ENCODE peak calls at places on chromosomes 6 and 20, in ten cellular contexts. V is neural progenitor cell; D is psoas muscle; G is colonic mucosa; B is pancreas; I is aorta; J is endodermal cell; E is left lung; S is prostate gland; C is CD8-positive, alpha-beta T cell. N is an unnamed sample.

GRCh38 chr6:166242888-166243287 is 65.3 kb downstream of the PRR18 start:
- DNase-seq in S (no peak), J (no peak), C (no peak), B (no peak), G (no peak), E (no peak), I (no peak), V (no peak), D (no peak), N (no peak)

GRCh38 chr20:48621256-48622078 is 206.3 kb downstream of the PREX1 start:
- DNase-seq in S (no peak), D (peak; percentile 49), E (no peak), C (no peak), B (no peak), V (no peak), I (peak; percentile 69), G (peak; percentile 40), J (no peak), N (no peak)

GRCh38 chr6:7910654-7911344 is at the start of gene TXNDC5:
- DNase-seq in S (peak; percentile 67), V (peak; percentile 93), E (peak; percentile 81), B (peak; percentile 80), D (peak; percentile 88), J (peak; percentile 88), C (peak; percentile 38), I (peak; percentile 94), G (peak; percentile 81), N (peak; percentile 89)

GRCh38 chr6:133748628-133749027 is 140.3 kb upstream of the TCF21 start:
- DNase-seq in D (no peak), B (no peak), I (no peak), E (no peak), V (no peak), S (no peak), C (no peak), G (no peak), J (no peak), N (no peak)

GRCh38 chr6:14676084-14676483 is 558.5 kb downstream of the CD83 start:
- DNase-seq in D (no peak), C (no peak), J (no peak), B (no peak), G (no peak), S (no peak), E (no peak), I (no peak), V (no peak), N (no peak)

GRCh38 chr20:35511814-35512420 is 17.5 kb downstream of the C20orf173 start:
- DNase-seq in S (no peak), J (peak; percentile 70), B (no peak), E (no peak), D (peak; percentile 14), G (peak; percentile 30), C (no peak), I (no peak), V (peak; percentile 35), N (no peak)

GRCh38 chr6:113586413-113586812 is 270.7 kb upstream of the MARCKS start:
- DNase-seq in G (no peak), B (no peak), E (no peak), I (no peak), C (no peak), J (no peak), D (no peak), S (no peak), V (no peak), N (no peak)

GRCh38 chr6:115545410-115545986 is 515.2 kb downstream of the FRK start:
- DNase-seq in C (no peak), G (no peak), I (peak; percentile 71), V (peak; percentile 81), S (no peak), E (no peak), D (peak; percentile 52), B (no peak), J (peak; percentile 90), N (no peak)

GRCh38 chr6:56497270-56497669 is 145.4 kb downstream of the DST start:
- DNase-seq in G (no peak), J (no peak), C (no peak), I (no peak), V (no peak), D (no peak), S (no peak), B (no peak), E (no peak), N (no peak)

GRCh38 chr6:44253307-44254101 is 3.8 kb downstream of the SLC35B2 start:
- DNase-seq in D (peak; percentile 54), C (peak; percentile 42), B (no peak), I (peak; percentile 48), S (no peak), J (peak; percentile 89), E (no peak), V (peak; percentile 67), G (peak; percentile 77), N (no peak)

GRCh38 chr20:33693741-33694645 is 7.8 kb upstream of the E2F1 start:
- DNase-seq in S (no peak), C (no peak), V (peak; percentile 71), B (no peak), G (peak; percentile 41), D (peak; percentile 60), I (no peak), E (no peak), J (no peak), N (no peak)

GRCh38 chr6:57301755-57302154 is 15.7 kb upstream of the PRIM2 start:
- DNase-seq in I (no peak), V (no peak), B (no peak), E (no peak), S (no peak), G (no peak), J (no peak), D (no peak), C (no peak), N (no peak)

GRCh38 chr6:56995347-56995746 is 40.4 kb downstream of the BEND6 start:
- DNase-seq in C (no peak), V (no peak), D (no peak), S (no peak), E (no peak), I (no peak), G (no peak), J (no peak), B (no peak), N (no peak)

GRCh38 chr6:44572346-44572745 is 184.8 kb downstream of the CDC5L start:
- DNase-seq in C (no peak), J (peak; percentile 6), S (no peak), G (no peak), V (no peak), E (no peak), B (no peak), D (no peak), I (no peak), N (no peak)

GRCh38 chr6:155273438-155273837 is 9.6 kb downstream of the CLDN20 start:
- DNase-seq in C (no peak), D (no peak), J (peak; percentile 75), I (no peak), V (no peak), G (no peak), B (no peak), E (no peak), S (no peak), N (no peak)

GRCh38 chr6:33860706-33861474 is 57.1 kb upstream of the MLN start:
- DNase-seq in V (no peak), G (peak; percentile 28), D (peak; percentile 29), B (no peak), E (no peak), S (peak; percentile 19), J (no peak), I (no peak), C (no peak), N (no peak)
- H3K4me1 ChIP-seq in V (no peaks in the 10 kb centered on the region), G (no peaks in the 10 kb centered on the region), D (no peaks in the 10 kb centered on the region), B (no peaks in the 10 kb centered on the region), E (no peaks in the 10 kb centered on the region), S (no peaks in the 10 kb centered on the region), J (no peaks in the 10 kb centered on the region), I (no peaks in the 10 kb centered on the region), C (peaks cover 57% of the 10 kb centered on the region), N (no peaks in the 10 kb centered on the region)

DNA sequence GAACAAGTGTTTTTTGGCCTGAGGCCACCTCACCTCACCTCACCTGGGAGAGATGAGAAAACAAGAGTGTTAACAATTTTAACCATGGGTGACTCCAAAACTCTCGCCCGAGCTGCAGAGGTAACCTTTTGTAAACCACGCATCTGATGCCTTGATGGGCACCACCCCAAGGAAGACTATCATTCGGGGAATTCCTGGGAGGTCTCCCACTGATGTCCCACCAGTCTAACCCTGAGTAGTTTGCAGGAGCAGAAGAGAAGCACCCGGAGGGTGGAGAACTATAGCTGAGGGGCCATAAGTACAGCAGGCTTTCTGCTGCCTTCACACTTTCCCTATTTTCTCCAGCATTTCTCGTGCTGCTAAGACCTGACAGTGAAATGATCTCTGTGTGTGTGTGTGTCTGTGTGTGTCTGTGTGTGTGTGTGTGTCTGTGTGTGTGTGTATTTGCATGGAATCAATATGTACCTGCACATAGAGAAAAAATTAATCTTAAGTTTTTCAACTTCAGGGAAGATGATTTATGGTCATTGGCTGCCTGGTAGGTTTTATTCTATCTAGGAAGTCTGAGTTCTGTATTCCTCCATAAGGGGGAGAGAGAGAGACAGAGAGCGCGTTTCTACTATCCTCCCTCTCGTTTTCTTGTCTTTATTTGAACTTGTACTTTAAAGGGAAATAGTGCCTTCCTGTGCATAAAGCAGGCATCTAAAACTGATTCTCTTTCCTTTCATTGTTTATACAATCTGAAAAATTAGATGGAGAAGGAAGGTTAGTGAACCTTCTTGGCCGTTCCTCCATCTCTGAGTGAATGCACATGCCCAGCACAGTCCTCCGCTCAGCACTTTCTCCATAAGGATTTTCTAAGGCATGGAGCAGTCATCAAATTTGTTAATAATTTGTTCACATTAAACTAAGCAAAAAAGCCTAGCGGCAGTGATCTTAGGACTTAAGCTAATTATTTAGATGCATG is 75.9 kb downstream of the CAP2 start:
- DNase-seq in E (no peak), S (no peak), C (no peak), J (no peak), I (no peak), V (no peak), D (no peak), G (no peak), B (no peak), N (no peak)
- H3K4me1 ChIP-seq in E (no peaks in the 10 kb centered on the region), S (no peaks in the 10 kb centered on the region), C (no peaks in the 10 kb centered on the region), J (peaks cover 5% of the 10 kb centered on the region), I (peaks cover 8% of the 10 kb centered on the region), V (peaks cover 13% of the 10 kb centered on the region), D (peaks cover 68% of the 10 kb centered on the region), G (peaks cover 5% of the 10 kb centered on the region), B (no peaks in the 10 kb centered on the region), N (no peaks in the 10 kb centered on the region)

DNA sequence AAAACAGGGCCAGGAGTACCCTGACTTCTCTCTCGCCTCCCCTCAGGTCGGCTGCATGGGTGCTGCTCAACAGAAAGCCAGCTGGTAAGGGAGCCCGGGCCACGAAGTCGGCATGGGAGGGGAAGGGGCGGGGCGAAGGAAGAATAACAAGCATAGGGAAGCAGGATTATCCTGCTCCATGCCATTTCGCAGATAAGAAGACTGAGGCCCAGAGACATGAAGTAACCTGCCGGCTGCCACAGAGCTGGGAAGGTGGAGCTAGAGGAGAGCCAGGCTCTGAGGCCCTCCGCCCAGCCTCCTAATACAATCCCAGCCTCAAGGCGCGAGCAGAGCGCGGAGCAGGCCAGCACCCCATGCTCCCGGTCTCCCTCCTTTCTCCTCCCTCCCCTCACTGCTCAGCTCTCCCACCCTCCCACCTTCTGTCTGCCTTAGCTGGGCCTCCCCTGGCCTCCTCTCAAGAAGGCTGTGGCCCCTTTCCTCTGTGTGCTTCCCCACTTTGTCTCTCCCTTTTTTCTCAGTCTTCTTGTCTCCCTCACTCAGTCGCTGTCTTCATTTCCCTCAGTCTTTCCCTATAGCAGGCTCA is 13.2 kb upstream of the HMGA1 start:
- DNase-seq in G (peak; percentile 50), E (no peak), B (peak; percentile 44), J (no peak), D (peak; percentile 61), C (no peak), V (no peak), S (no peak), I (no peak), N (peak; percentile 71)
- H3K4me1 ChIP-seq in G (peaks cover 3% of the 10 kb centered on the region), E (peaks cover 10% of the 10 kb centered on the region), B (no peaks in the 10 kb centered on the region), J (peaks cover 12% of the 10 kb centered on the region), D (peaks cover 12% of the 10 kb centered on the region), C (peaks cover 14% of the 10 kb centered on the region), V (peaks cover 21% of the 10 kb centered on the region), S (peaks cover 6% of the 10 kb centered on the region), I (no peaks in the 10 kb centered on the region), N (peaks cover 5% of the 10 kb centered on the region)

GRCh38 chr6:36336779-36337194 is at the start of gene BNIP5:
- DNase-seq in J (peak; percentile 31), C (no peak), E (no peak), B (peak; percentile 68), S (no peak), G (peak; percentile 83), I (no peak), V (no peak), D (no peak), N (no peak)
- H3K4me1 ChIP-seq in J (peaks cover 3% of the 10 kb centered on the region), C (peaks cover 5% of the 10 kb centered on the region), E (peaks cover 10% of the 10 kb centered on the region), B (no peaks in the 10 kb centered on the region), S (no peaks in the 10 kb centered on the region), G (peaks cover 4% of the 10 kb centered on the region), I (no peaks in the 10 kb centered on the region), V (peaks cover 7% of the 10 kb centered on the region), D (peaks cover 3% of the 10 kb centered on the region), N (peaks cover 10% of the 10 kb centered on the region)